ENCODE peak calls at places on chromosomes 16 and 17, in five cellular contexts. C is HL-60, P is adrenal gland, O is bronchial epithelial cell, G is BJ. A is an unnamed sample.
A peak's percentile ranks its signal among the peaks of the same experiment; 100 is the strongest.

GRCh38 chr17:56598471-56598870 is 5.0 kb downstream of the NOG start:
- DNase-seq in G (no peak), C (no peak), O (no peak), P (no peak), A (no peak)

GRCh38 chr16:70657956-70658355 is 11.6 kb downstream of the IL34 start:
- DNase-seq in P (no peak), O (no peak), G (no peak), C (no peak), A (no peak)

GRCh38 chr17:33901085-33901484 is 354.0 kb upstream of the CCL2 start:
- DNase-seq in O (no peak), P (no peak), C (no peak), G (no peak), A (no peak)

GRCh38 chr16:75486014-75486404 is 9.2 kb downstream of the CHST6 start:
- DNase-seq in P (no peak), C (no peak), G (no peak), O (peak; percentile 100), A (no peak)

GRCh38 chr17:55264273-55264639 is 504 bp upstream of the HLF start:
- DNase-seq in O (no peak), P (no peak), G (no peak), C (no peak), A (no peak)

GRCh38 chr16:50151744-50152143 is 1.4 kb upstream of the TENT4B start:
- DNase-seq in G (no peak), P (peak; percentile 15), C (no peak), O (peak; percentile 8), A (no peak)

GRCh38 chr17:17809527-17810373 is 27.0 kb downstream of the SREBF1 start:
- DNase-seq in P (peak; percentile 72), G (no peak), C (no peak), O (no peak), A (no peak)

GRCh38 chr17:75553553-75554110 is 28.1 kb downstream of the LLGL2 start:
- DNase-seq in P (no peak), G (no peak), O (no peak), C (no peak), A (no peak)

GRCh38 chr16:85117418-85117817 is 5.1 kb upstream of the CIBAR2 start:
- DNase-seq in G (no peak), O (no peak), P (no peak), C (no peak), A (no peak)

GRCh38 chr16:9092282-9092962 is 978 bp downstream of the HAPSTR1 start:
- DNase-seq in P (peak; percentile 42), C (no peak), G (no peak), O (no peak), A (no peak)

GRCh38 chr17:40329981-40330794 is 21.2 kb downstream of the RARA start:
- DNase-seq in G (no peak), P (peak; percentile 85), O (no peak), C (peak; percentile 83), A (no peak)

GRCh38 chr17:31568140-31568938 is 176.9 kb downstream of the RAB11FIP4 start:
- DNase-seq in O (no peak), P (peak; percentile 36), C (no peak), G (no peak), A (no peak)

GRCh38 chr17:13981881-13982280 is 87.4 kb upstream of the COX10 start:
- DNase-seq in P (peak; percentile 31), G (no peak), C (no peak), O (no peak), A (no peak)

GRCh38 chr16:56814537-56815432 is 50.2 kb upstream of the SLC12A3 start:
- DNase-seq in O (no peak), P (no peak), G (no peak), C (no peak), A (no peak)

GRCh38 chr17:43003542-43004172 is 2.9 kb upstream of the IFI35 start:
- DNase-seq in O (peak; percentile 55), G (no peak), P (peak; percentile 59), C (no peak), A (no peak)

GRCh38 chr16:89581045-89581695 is 5.6 kb downstream of the CPNE7 start:
- DNase-seq in P (peak; percentile 71), C (no peak), G (peak; percentile 88), O (peak; percentile 71), A (peak; percentile 94)

GRCh38 chr17:62819511-62820221 is 11.6 kb upstream of the MARCHF10 start:
- DNase-seq in G (peak; percentile 91), O (peak; percentile 99), C (no peak), P (peak; percentile 51), A (peak; percentile 95)

GRCh38 chr16:89024546-89024945 is 47.5 kb upstream of the CBFA2T3 start:
- DNase-seq in O (no peak), C (no peak), P (no peak), G (no peak), A (no peak)

GRCh38 chr16:23145608-23146007 is 3.6 kb downstream of the USP31 start:
- DNase-seq in P (no peak), G (peak; percentile 12), O (peak; percentile 93), C (no peak), A (peak; percentile 97)

GRCh38 chr16:30063893-30064745 is 1.4 kb upstream of the ALDOA start:
- DNase-seq in O (peak; percentile 42), C (peak; percentile 88), P (peak; percentile 79), G (no peak), A (no peak)

GRCh38 chr17:301681-302299 is 50.8 kb downstream of the RPH3AL start:
- DNase-seq in O (no peak), G (no peak), C (no peak), P (no peak), A (no peak)

GRCh38 chr16:12716658-12717057 is 87.0 kb downstream of the CPPED1 start:
- DNase-seq in C (no peak), P (peak; percentile 46), G (no peak), O (no peak), A (no peak)

GRCh38 chr16:19497181-19497580 is 24.7 kb downstream of the GDE1 start:
- DNase-seq in O (no peak), G (no peak), C (no peak), P (no peak), A (no peak)

GRCh38 chr16:81608515-81609209 is 164.1 kb downstream of the CMIP start:
- DNase-seq in G (no peak), C (no peak), O (no peak), P (peak; percentile 34), A (no peak)

GRCh38 chr16:1932050-1933028 is 10.7 kb downstream of the MSRB1 start:
- DNase-seq in G (no peak), O (peak; percentile 30), C (no peak), P (peak; percentile 67), A (no peak)

GRCh38 chr17:75402038-75402437 is 3.4 kb downstream of the GRB2 start:
- DNase-seq in C (no peak), P (no peak), G (no peak), O (no peak), A (no peak)

GRCh38 chr16:88472637-88473205 is 19.6 kb downstream of the ZFPM1 start:
- DNase-seq in P (no peak), C (no peak), G (no peak), O (no peak), A (no peak)

GRCh38 chr17:10075919-10076318 is 122.5 kb downstream of the GAS7 start:
- DNase-seq in P (no peak), G (no peak), O (no peak), C (no peak), A (no peak)

GRCh38 chr17:14310584-14310983 is 9.7 kb downstream of the HS3ST3B1 start:
- DNase-seq in P (peak; percentile 40), G (no peak), O (no peak), C (no peak), A (no peak)

GRCh38 chr17:81259058-81259605 is 20.0 kb downstream of the NDUFAF8 start:
- DNase-seq in C (no peak), O (no peak), G (no peak), P (no peak), A (no peak)

GRCh38 chr17:74633261-74633783 is 9.8 kb upstream of the CD300E start:
- DNase-seq in C (no peak), O (no peak), P (no peak), G (no peak), A (peak; percentile 48)

GRCh38 chr16:67976205-67976604 is 4.1 kb downstream of the DPEP3 start:
- DNase-seq in C (no peak), O (no peak), G (no peak), P (no peak), A (no peak)

GRCh38 chr16:56793504-56793903 is 63.6 kb downstream of the NUP93 start:
- DNase-seq in P (peak; percentile 13), C (no peak), O (peak; percentile 29), G (no peak), A (no peak)

GRCh38 chr17:43328650-43329049 is 70.1 kb upstream of the ARL4D start:
- DNase-seq in P (no peak), C (no peak), G (no peak), O (peak; percentile 38), A (no peak)

GRCh38 chr16:87060026-87060986 is 256.9 kb downstream of the C16orf95 start:
- DNase-seq in P (peak; percentile 25), C (no peak), O (no peak), G (no peak), A (no peak)
- TF ChIP-seq CTCF in P (no peak), C (no peak), O (no peak), G (peak; percentile 3), A (no peak)

DNA sequence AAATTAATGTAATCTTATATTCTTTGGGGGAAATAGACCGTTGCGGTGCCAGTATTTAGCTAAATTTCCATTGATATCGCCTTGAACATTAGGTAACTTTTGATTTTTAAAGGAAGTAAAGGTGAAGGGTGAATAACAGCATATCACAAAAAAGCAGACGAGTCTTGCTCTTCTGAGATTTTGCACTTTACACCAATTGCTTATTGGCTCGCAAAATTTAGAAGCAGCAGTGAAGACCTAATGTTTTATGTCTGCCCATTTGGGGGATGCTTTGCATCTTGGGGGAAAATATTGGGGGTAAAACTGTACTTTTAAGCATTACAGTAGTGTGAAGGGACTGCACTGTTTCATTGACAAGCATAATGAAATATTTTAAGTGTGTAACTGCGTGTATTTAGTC is 934 bp downstream of the MAP2K6 start:
- DNase-seq in G (no peak), P (no peak), O (no peak), C (no peak), A (no peak)
- H3K4me3 ChIP-seq in G (peak overlapping the region; percentile 42), P (no peak overlapping the region), O (no peak overlapping the region), C (peak overlapping the region; percentile 67), A (peak overlapping the region; percentile 68)

GRCh38 chr16:57859331-57859730 is 57.0 kb upstream of the KIFC3 start:
- DNase-seq in O (peak; percentile 28), P (no peak), C (no peak), G (no peak), A (no peak)
- TF ChIP-seq CTCF in O (peak; percentile 17), P (no peak), C (no peak), G (peak; percentile 45), A (peak; percentile 55)

GRCh38 chr17:77459018-77459755 is 318.4 kb downstream of the SEC14L1 start:
- DNase-seq in O (no peak), P (no peak), G (no peak), C (no peak), A (no peak)

GRCh38 chr17:77462101-77462500 is 321.3 kb downstream of the SEC14L1 start:
- DNase-seq in G (no peak), P (peak; percentile 44), C (no peak), O (no peak), A (no peak)

GRCh38 chr17:77458202-77459017 is 317.6 kb downstream of the SEC14L1 start:
- DNase-seq in O (no peak), P (no peak), C (no peak), G (no peak), A (no peak)

GRCh38 chr17:77461277-77462057 is 320.7 kb downstream of the SEC14L1 start:
- DNase-seq in P (no peak), C (no peak), G (no peak), O (no peak), A (no peak)

GRCh38 chr17:77460514-77461046 is 319.8 kb downstream of the SEC14L1 start:
- DNase-seq in O (no peak), G (no peak), P (no peak), C (peak; percentile 55), A (no peak)
- H3K4me3 ChIP-seq in O (no peak overlapping the region), G (no peak overlapping the region), P (no peak overlapping the region), C (peak overlapping the region; percentile 36), A (no peak overlapping the region)